ENCODE peak calls at places on chromosome 1, in four cellular contexts. T is stomach, G is breast epithelium, J is body of pancreas. P is an unnamed sample.
A peak's percentile ranks its signal among the peaks of the same experiment; 100 is the strongest.

GRCh38 chr1:211910136-211910884 is 79.7 kb upstream of the LPGAT1 start:
- DNase-seq in J (no peak), G (no peak), T (no peak), P (no peak)

GRCh38 chr1:11701551-11701961 is 10.0 kb downstream of the DRAXIN start:
- DNase-seq in J (no peak), G (no peak), T (no peak), P (no peak)

GRCh38 chr1:212566522-212567479 is 41.8 kb upstream of the ATF3 start:
- DNase-seq in G (no peak), T (peak; percentile 34), J (peak; percentile 61), P (no peak)

GRCh38 chr1:92961896-92962752 is 862 bp upstream of the DIPK1A start:
- DNase-seq in T (peak; percentile 33), J (peak; percentile 32), G (no peak), P (no peak)

GRCh38 chr1:233790662-233791371 is 113.7 kb upstream of the SLC35F3 start:
- DNase-seq in J (peak; percentile 32), G (no peak), T (peak; percentile 28), P (no peak)

GRCh38 chr1:54583868-54584267 is 35.8 kb downstream of the ACOT11 start:
- DNase-seq in J (no peak), G (no peak), T (no peak), P (no peak)

GRCh38 chr1:117686907-117687306 is 81.1 kb downstream of the TENT5C start:
- DNase-seq in G (no peak), J (no peak), T (no peak), P (no peak)

GRCh38 chr1:7962636-7963377 is 1.3 kb downstream of the PARK7 start:
- DNase-seq in T (no peak), J (no peak), G (no peak), P (no peak)

GRCh38 chr1:37391181-37391949 is 83.0 kb upstream of the ZC3H12A start:
- DNase-seq in G (no peak), J (no peak), T (no peak), P (peak; percentile 57)

DNA sequence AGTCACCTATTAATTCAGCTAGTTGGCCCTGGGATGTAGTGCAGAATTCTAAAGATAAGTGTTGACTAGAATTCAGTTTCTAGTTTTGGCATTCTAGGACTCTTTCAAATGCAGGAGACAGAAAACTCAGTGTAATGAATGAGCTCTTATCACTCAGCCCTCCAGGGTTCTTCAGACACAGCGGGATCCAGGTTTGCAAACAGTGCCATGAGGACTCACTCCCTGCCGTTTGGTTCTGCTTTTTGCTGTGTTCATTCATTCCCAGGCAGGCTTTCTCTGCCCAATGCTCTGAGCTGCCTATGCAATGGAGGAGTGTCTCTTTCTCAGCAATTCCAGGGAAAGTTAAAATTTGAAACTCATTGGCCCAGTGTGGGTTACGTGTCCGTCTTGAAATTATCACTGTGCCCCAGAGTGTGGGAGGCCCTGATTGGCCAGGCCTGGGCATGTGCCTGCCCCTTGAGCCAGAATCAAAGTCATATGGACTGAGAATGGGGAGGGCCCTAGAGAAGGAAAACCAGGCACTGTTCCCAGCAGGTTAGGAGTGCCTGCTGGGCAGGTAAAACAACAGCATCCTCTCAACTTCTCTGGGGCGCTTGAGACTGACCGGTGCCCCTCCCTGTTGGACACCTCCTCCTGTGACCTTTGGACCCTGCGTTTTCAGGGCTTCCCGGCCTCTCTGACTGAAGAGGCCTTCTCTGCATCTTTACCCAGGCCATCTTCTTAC is 43.4 kb downstream of the TMEM51 start:
- DNase-seq in G (peak; percentile 2), J (peak; percentile 83), T (peak; percentile 79), P (no peak)
- TF ChIP-seq POLR2A in G (no peak), J (peak; percentile 19), T (no peak), P (no peak)

DNA sequence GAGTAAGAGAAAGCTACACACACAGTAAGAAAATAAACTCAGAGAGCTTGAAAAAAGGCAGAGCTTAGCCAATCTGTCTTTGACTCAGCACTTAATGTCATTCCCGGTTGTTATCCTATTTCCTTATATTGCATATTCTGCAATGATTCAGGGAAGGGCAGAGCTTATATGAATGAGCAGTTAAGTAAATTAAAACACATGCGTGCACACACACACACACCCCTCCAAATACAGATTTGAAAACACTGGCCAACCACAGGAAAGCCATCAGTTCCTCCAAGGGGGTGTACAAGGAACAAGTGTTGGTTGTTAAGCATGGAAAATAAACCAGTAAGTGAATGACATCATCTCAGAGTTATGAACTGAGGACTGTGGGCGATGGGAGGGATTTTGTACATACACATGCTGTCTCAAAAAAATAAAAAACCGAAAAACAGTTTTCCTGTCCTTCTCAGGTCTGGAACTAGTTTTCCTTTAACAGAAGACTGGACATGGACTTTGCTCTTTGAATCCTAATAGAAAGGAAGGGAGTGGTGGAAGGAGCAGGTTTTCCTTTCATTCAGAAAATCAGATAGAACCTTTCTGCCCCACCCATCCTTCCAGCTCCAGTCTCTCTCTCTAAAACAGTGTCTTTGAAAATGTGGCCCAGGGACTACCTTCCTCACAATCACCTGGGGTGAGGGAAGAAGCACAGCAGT is 955 bp downstream of the IQGAP3 start:
- DNase-seq in G (no peak), J (no peak), T (no peak), P (no peak)
- TF ChIP-seq POLR2A in G (no peak), J (no peak), T (no peak), P (no peak)

GRCh38 chr1:235783148-235783776 is 83.4 kb downstream of the LYST start:
- DNase-seq in T (no peak), J (no peak), G (no peak), P (no peak)
- TF ChIP-seq POLR2A in T (no peak), J (no peak), G (no peak), P (no peak)

GRCh38 chr1:58816072-58816746 is 32.4 kb upstream of the JUN start:
- DNase-seq in T (peak; percentile 94), J (peak; percentile 94), G (peak; percentile 88), P (peak; percentile 82)

GRCh38 chr1:58813801-58814200 is 30.0 kb upstream of the JUN start:
- DNase-seq in T (no peak), G (no peak), J (no peak), P (no peak)

GRCh38 chr1:58815680-58816071 is 31.8 kb upstream of the JUN start:
- DNase-seq in G (no peak), J (peak; percentile 48), T (no peak), P (no peak)

GRCh38 chr1:58814251-58815068 is 30.6 kb upstream of the JUN start:
- DNase-seq in T (peak; percentile 86), G (peak; percentile 74), J (peak; percentile 72), P (no peak)

DNA sequence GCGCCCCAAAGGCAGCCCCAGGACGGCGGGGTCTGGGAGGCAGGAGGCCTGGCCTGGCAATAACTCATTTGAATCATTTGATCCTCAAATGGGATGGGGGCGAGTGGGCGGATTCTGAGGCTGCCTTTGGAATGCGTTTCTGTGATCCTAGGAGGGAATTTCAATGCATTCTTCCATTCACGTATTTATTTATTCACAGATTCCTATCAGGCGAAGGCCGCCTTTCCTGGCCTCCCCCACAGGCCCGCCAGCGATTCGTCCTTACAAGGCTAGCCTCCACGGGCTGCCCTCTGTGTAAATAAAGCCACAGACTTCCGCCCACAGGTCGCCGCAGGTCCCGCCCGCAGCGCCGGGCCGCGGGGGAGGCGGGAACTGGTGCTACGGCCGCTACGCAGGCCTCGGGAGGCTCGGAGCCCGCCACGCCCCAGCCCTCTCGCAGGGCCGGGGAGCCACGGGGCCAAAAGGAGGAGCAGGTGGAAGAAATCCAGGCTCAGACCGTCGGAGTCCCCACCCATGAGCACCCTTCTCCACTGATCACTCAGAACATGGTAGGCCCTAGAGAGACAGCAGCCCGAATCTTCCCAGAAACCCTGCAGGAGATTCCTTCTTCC is 31.3 kb upstream of the JUN start:
- DNase-seq in T (peak; percentile 92), J (peak; percentile 89), G (peak; percentile 85), P (peak; percentile 70)
- TF ChIP-seq POLR2A in T (no peak), J (peak; percentile 74), G (no peak), P (peak; percentile 25)

GRCh38 chr1:232383455-232384074 is 246.4 kb downstream of the SIPA1L2 start:
- DNase-seq in J (no peak), G (no peak), T (no peak), P (no peak)
- TF ChIP-seq POLR2A in J (no peak), G (no peak), T (no peak), P (no peak)

GRCh38 chr1:179089827-179090482 is 8.1 kb downstream of the TOR3A start:
- DNase-seq in G (no peak), J (no peak), T (no peak), P (no peak)

GRCh38 chr1:179090522-179090921 is 8.7 kb downstream of the TOR3A start:
- DNase-seq in G (no peak), J (peak; percentile 17), T (peak; percentile 4), P (no peak)

GRCh38 chr1:179092896-179093461 is 11.1 kb downstream of the TOR3A start:
- DNase-seq in J (no peak), G (no peak), T (peak; percentile 0), P (no peak)

GRCh38 chr1:179091691-179092165 is 9.9 kb downstream of the TOR3A start:
- DNase-seq in J (peak; percentile 68), G (no peak), T (peak; percentile 39), P (no peak)

DNA sequence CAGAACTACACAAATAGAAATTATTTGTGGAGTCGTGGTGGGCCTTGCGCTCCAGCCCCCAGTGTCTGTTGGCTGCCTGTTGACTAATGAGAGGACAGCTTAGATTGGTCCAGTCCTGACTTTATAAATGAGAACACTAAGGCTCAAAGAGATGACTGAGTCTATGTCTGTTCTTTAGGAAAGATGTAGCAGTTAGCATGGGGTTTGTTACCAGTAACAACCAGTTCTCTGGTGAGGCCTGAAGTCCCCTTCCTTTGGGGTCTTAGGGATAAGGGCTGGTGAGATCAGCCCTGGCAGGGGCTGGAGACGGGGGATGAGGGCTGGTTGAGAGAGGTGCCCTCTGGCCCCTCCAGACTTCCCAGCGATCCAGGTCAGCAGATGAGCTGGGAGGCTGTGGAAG is 9.1 kb downstream of the TOR3A start:
- DNase-seq in G (no peak), T (peak; percentile 18), J (no peak), P (no peak)
- TF ChIP-seq POLR2A in G (no peak), T (no peak), J (no peak), P (no peak)

GRCh38 chr1:23693599-23693998 is 2.0 kb downstream of the RPL11 start:
- DNase-seq in J (no peak), T (no peak), G (no peak), P (no peak)

GRCh38 chr1:23692308-23692871 is 784 bp downstream of the RPL11 start:
- DNase-seq in J (no peak), G (no peak), T (no peak), P (no peak)

GRCh38 chr1:23695667-23696066 is 4.1 kb downstream of the RPL11 start:
- DNase-seq in T (no peak), J (no peak), G (no peak), P (no peak)

GRCh38 chr1:23694371-23694770 is 2.8 kb downstream of the RPL11 start:
- DNase-seq in T (no peak), G (no peak), J (no peak), P (no peak)

GRCh38 chr1:23691499-23692307 is at the start of gene RPL11:
- DNase-seq in G (peak; percentile 94), T (peak; percentile 94), J (peak; percentile 97), P (peak; percentile 84)
- TF ChIP-seq POLR2A in G (peak; percentile 84), T (no peak), J (peak; percentile 94), P (peak; percentile 99)

GRCh38 chr1:25998075-25998761 is 355 bp upstream of the PAFAH2 start:
- DNase-seq in J (peak; percentile 98), G (peak; percentile 97), T (peak; percentile 97), P (peak; percentile 95)

GRCh38 chr1:25999419-25999818 is 1.6 kb upstream of the PAFAH2 start:
- DNase-seq in G (no peak), J (no peak), T (no peak), P (no peak)

GRCh38 chr1:25994402-25994801 is 3.5 kb downstream of the PAFAH2 start:
- DNase-seq in J (no peak), G (no peak), T (no peak), P (no peak)

GRCh38 chr1:25996966-25997758 is 701 bp downstream of the PAFAH2 start:
- DNase-seq in T (no peak), G (no peak), J (peak; percentile 15), P (no peak)

GRCh38 chr1:25997759-25998074 is at the start of gene PAFAH2:
- DNase-seq in G (no peak), T (no peak), J (no peak), P (no peak)
- TF ChIP-seq POLR2A in G (no peak), T (no peak), J (peak; percentile 51), P (no peak)

P was measured in H1.